ENCODE peak calls at places on chromosome 2, in eight cellular contexts. T is upper lobe of left lung, D is body of pancreas, O is ovary, H is HepG2, Y is stomach, J is breast epithelium, P is tibial nerve. A is an unnamed sample.

GRCh38 chr2:229519655-229520054 is 194.7 kb downstream of the DNER start:
- DNase-seq in H (no peak), Y (no peak), T (no peak), P (no peak), O (no peak), J (no peak), D (no peak), A (no peak)

GRCh38 chr2:36405183-36405582 is 49.6 kb downstream of the CRIM1 start:
- DNase-seq in H (no peak), J (no peak), T (no peak), Y (no peak), P (no peak), O (no peak), D (no peak), A (no peak)

GRCh38 chr2:168538534-168538933 is 82.5 kb downstream of the CERS6 start:
- DNase-seq in J (no peak), O (no peak), H (no peak), D (no peak), T (no peak), Y (no peak), P (no peak), A (no peak)

GRCh38 chr2:206127656-206128055 is 31.6 kb downstream of the NDUFS1 start:
- DNase-seq in O (no peak), D (no peak), J (no peak), H (peak), Y (no peak), T (no peak), P (no peak), A (no peak)

GRCh38 chr2:191246820-191247380 is 1.7 kb downstream of the MYO1B start:
- DNase-seq in Y (no peak), J (no peak), T (no peak), P (no peak), D (no peak), H (no peak), O (no peak), A (no peak)

GRCh38 chr2:28427741-28428412 is 35.2 kb downstream of the FOSL2 start:
- DNase-seq in D (no peak), T (no peak), J (no peak), H (no peak), Y (no peak), P (no peak), O (no peak), A (no peak)

GRCh38 chr2:138029238-138029637 is 65.0 kb downstream of the HNMT start:
- DNase-seq in H (no peak), T (no peak), P (peak), J (no peak), Y (no peak), D (no peak), O (no peak), A (no peak)

GRCh38 chr2:32360416-32360815 is 3.6 kb downstream of the BIRC6 start:
- DNase-seq in P (no peak), T (no peak), J (no peak), O (no peak), Y (no peak), H (no peak), D (no peak), A (no peak)

GRCh38 chr2:112782234-112782799 is 2.0 kb downstream of the IL1A start:
- DNase-seq in J (no peak), T (no peak), O (no peak), D (no peak), H (no peak), P (no peak), Y (no peak), A (no peak)

GRCh38 chr2:233105156-233105895 is 45.2 kb downstream of the INPP5D start:
- DNase-seq in J (no peak), D (no peak), H (no peak), O (no peak), Y (no peak), T (no peak), P (no peak), A (no peak)

GRCh38 chr2:198054299-198054698 is 249.9 kb downstream of the PLCL1 start:
- DNase-seq in P (no peak), O (no peak), Y (peak), T (no peak), J (no peak), H (peak), D (peak), A (no peak)

GRCh38 chr2:113174369-113174735 is 581 bp downstream of the PSD4 start:
- DNase-seq in H (no peak), O (no peak), J (no peak), Y (no peak), D (no peak), P (no peak), T (no peak), A (peak)

GRCh38 chr2:202171246-202171833 is 67.1 kb downstream of the SUMO1 start:
- DNase-seq in D (no peak), Y (no peak), T (peak), P (no peak), H (no peak), J (no peak), O (peak), A (no peak)

GRCh38 chr2:146388757-146389156 is 1456.1 kb upstream of the ACVR2A start:
- DNase-seq in H (no peak), P (no peak), Y (no peak), J (no peak), T (no peak), O (no peak), D (no peak), A (no peak)

GRCh38 chr2:10909996-10910341 is 1.8 kb upstream of the KCNF1 start:
- DNase-seq in Y (no peak), T (no peak), J (no peak), O (no peak), H (no peak), D (no peak), P (no peak), A (peak)

GRCh38 chr2:224901121-224901676 is 141.1 kb downstream of the DOCK10 start:
- DNase-seq in D (no peak), Y (no peak), P (no peak), O (no peak), H (no peak), J (no peak), T (no peak), A (no peak)

GRCh38 chr2:17539993-17540812 is at the start of gene VSNL1:
- DNase-seq in P (peak), O (peak), J (peak), Y (peak), T (peak), H (peak), D (peak), A (peak)

GRCh38 chr2:217370391-217370790 is 510.5 kb upstream of the TNP1 start:
- DNase-seq in T (no peak), P (no peak), O (no peak), D (no peak), Y (no peak), J (no peak), H (peak), A (no peak)

GRCh38 chr2:168194784-168195522 is 52.4 kb downstream of the STK39 start:
- DNase-seq in T (no peak), P (no peak), H (no peak), Y (no peak), J (no peak), D (no peak), O (no peak), A (no peak)

GRCh38 chr2:165810418-165810817 is 16.4 kb upstream of the GALNT3 start:
- DNase-seq in J (no peak), P (no peak), D (no peak), T (no peak), H (no peak), Y (no peak), O (no peak), A (no peak)

GRCh38 chr2:165801176-165801575 is 7.1 kb upstream of the GALNT3 start:
- DNase-seq in T (no peak), D (no peak), P (no peak), Y (no peak), O (no peak), H (no peak), J (no peak), A (no peak)

GRCh38 chr2:165803123-165803760 is 9.2 kb upstream of the GALNT3 start:
- DNase-seq in O (no peak), H (no peak), D (no peak), T (no peak), J (no peak), P (no peak), Y (no peak), A (no peak)

DNA sequence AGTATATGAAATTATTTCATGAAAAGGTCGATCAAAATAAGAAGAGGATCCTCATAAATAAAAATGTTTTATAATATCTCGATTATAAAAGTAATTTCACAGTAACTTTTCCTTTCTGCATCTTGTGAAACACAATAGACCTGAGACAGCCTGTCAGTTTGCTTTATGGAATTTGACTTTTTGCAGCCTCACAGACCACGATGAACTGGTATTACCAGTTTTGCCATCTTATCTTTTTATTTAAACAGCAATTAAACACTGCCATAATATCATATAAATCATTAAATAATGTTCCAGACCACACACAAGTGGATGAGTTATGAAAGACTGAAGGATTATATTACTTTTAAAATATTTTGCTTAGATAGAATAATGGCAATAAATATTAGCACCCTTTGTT is 10.7 kb upstream of the GALNT3 start:
- DNase-seq in D (peak), T (no peak), P (no peak), Y (no peak), H (no peak), J (no peak), O (no peak), A (no peak)
- H3K4me3 ChIP-seq in D (no peak), T (no peak), P (no peak), Y (no peak), H (no peak), J (no peak), O (no peak), A (no peak)

GRCh38 chr2:218406209-218406948 is 6.7 kb downstream of the CTDSP1 start:
- DNase-seq in D (peak), H (peak), O (peak), J (peak), P (peak), T (peak), Y (peak), A (peak)
- TF ChIP-seq POLR2A in D (peak), H (peak), O (no peak), J (no peak), P (no peak), T (no peak), Y (no peak), A (no peak)

GRCh38 chr2:177530513-177531039 is 138.0 kb downstream of the AGPS start:
- DNase-seq in T (no peak), P (no peak), H (no peak), Y (no peak), J (no peak), D (no peak), O (no peak), A (no peak)
- TF ChIP-seq CTCF in T (no peak), P (no peak), H (no peak), Y (no peak), J (no peak), D (no peak), O (no peak), A (no peak)

GRCh38 chr2:467892-468630 is 180.2 kb upstream of the ALKAL2 start:
- DNase-seq in P (no peak), J (no peak), O (no peak), Y (no peak), T (peak), D (no peak), H (no peak), A (no peak)
- H3K4me3 ChIP-seq in P (no peak), J (peak), O (no peak), Y (no peak), T (no peak), D (no peak), H (no peak), A (no peak)

DNA sequence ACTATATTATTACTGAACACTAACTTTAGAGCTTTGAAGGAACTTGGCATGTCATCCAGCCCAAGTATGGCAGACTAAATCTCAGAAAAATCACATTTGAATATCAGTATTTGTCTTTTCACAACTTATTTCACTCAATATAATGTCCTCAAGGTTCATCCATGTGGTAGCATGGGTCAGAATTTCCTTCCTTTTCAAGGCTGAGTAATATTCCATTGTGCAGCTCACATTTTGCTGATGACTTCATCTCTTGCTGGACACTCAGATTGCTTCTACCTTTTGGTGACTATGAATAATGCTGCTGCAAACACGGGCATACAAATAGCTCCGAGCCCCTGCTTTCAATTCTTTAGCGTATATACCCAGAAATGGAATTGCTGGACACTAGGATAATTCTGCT is 46.7 kb downstream of the RPL31 start:
- DNase-seq in H (no peak), Y (no peak), J (no peak), T (no peak), O (no peak), P (no peak), D (no peak), A (no peak)
- TF ChIP-seq POLR2A in H (no peak), Y (no peak), J (no peak), T (no peak), O (no peak), P (no peak), D (no peak), A (no peak)

GRCh38 chr2:236498369-236498768 is 71.3 kb upstream of the ACKR3 start:
- DNase-seq in P (no peak), Y (no peak), O (no peak), T (no peak), H (no peak), J (no peak), D (no peak), A (no peak)
- TF ChIP-seq CTCF in P (no peak), Y (no peak), O (no peak), T (no peak), H (no peak), J (no peak), D (no peak), A (no peak)

DNA sequence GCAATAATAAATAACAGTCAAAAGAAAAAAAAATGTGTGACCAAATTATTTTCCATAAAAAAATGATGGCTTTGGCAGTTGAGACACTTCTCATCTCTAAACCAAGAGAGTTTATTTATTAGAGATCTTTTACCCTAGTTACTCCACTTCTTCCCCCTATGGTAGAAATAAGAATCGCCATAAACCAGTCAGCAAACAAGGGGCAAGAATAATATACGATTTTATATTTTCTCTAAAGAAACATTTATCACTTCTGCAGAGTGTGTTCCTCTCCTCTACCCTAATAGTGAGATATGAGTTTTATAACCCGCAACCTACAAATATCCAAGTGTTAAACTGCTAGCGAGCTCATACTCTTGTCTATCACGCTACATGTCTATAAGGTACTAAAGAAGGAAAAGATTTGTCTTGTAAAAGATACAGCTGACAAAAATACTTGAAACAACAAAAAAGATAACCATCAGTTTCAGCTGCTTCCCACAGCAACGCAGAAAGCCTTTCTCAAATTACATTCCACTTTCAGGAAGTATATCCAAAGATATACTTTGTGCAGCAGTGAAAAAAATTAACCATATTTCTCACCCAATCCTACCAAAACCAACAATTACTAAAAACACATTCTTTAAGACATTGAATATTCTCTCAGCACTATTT is 2.2 kb downstream of the RNF103 start:
- DNase-seq in Y (no peak), J (no peak), O (no peak), D (no peak), T (no peak), P (no peak), H (no peak), A (no peak)
- H3K4me3 ChIP-seq in Y (peak), J (peak), O (peak), D (peak), T (peak), P (peak), H (peak), A (no peak)

A was measured in lower leg skin.